ENCODE peak calls at places on chromosomes 13 and 19, in four cellular contexts. E, X, O and V are unnamed samples. For H3K4me1 and H3K9me3, the result is how much of the 10 kb centered on the place peaks cover.

GRCh38 chr13:95113601-95114000 is 187.7 kb downstream of the ABCC4 start:
- DNase-seq in E (no peak), O (no peak), X (no peak), V (no peak)

GRCh38 chr13:78610381-78610883 is 7.1 kb upstream of the POU4F1 start:
- DNase-seq in O (no peak), E (no peak), X (no peak), V (no peak)

GRCh38 chr13:26508885-26509284 is 48.6 kb upstream of the WASF3 start:
- DNase-seq in X (no peak), E (no peak), O (no peak), V (peak)

GRCh38 chr19:13050274-13050673 is 52.4 kb downstream of the LYL1 start:
- DNase-seq in O (no peak), E (no peak), X (no peak), V (no peak)

GRCh38 chr19:52959613-52960295 is 2.9 kb downstream of the ZNF816 start:
- DNase-seq in X (no peak), O (no peak), E (no peak), V (no peak)

GRCh38 chr13:79724348-79725103 is 243.6 kb downstream of the NDFIP2 start:
- DNase-seq in E (no peak), O (no peak), X (no peak), V (no peak)

GRCh38 chr13:34358811-34359513 is 541.0 kb downstream of the RFC3 start:
- DNase-seq in O (no peak), E (no peak), X (no peak), V (no peak)

GRCh38 chr13:49560270-49561063 is 24.9 kb downstream of the RCBTB1 start:
- DNase-seq in O (peak), E (no peak), X (no peak), V (no peak)

GRCh38 chr13:110563463-110563774 is 1.9 kb upstream of the RAB20 start:
- DNase-seq in E (no peak), X (no peak), O (no peak), V (no peak)

GRCh38 chr13:78326608-78327007 is 276.7 kb downstream of the POU4F1 start:
- DNase-seq in X (no peak), E (no peak), O (no peak), V (no peak)

GRCh38 chr19:48596679-48597465 is 9.7 kb upstream of the SPACA4 start:
- DNase-seq in E (no peak), O (no peak), X (no peak), V (no peak)

GRCh38 chr19:17618281-17618903 is 62.9 kb downstream of the COLGALT1 start:
- DNase-seq in O (no peak), E (peak), X (no peak), V (no peak)

GRCh38 chr19:34180273-34180672 is 8.0 kb downstream of the LSM14A start:
- DNase-seq in X (no peak), O (no peak), E (no peak), V (no peak)

GRCh38 chr19:17021793-17022590 is 4.6 kb downstream of the CPAMD8 start:
- DNase-seq in X (no peak), O (peak), E (no peak), V (no peak)

GRCh38 chr13:103066991-103067390 is 774 bp upstream of the SLC10A2 start:
- DNase-seq in E (no peak), O (no peak), X (no peak), V (no peak)

GRCh38 chr13:113765241-113765910 is 6.3 kb downstream of the TMEM255B start:
- DNase-seq in X (no peak), O (no peak), E (peak), V (no peak)

GRCh38 chr19:56508282-56508778 is 675 bp downstream of the ZNF471 start:
- DNase-seq in X (no peak), O (no peak), E (no peak), V (no peak)

GRCh38 chr19:55005684-55006488 is 32.2 kb downstream of the GP6 start:
- DNase-seq in O (no peak), E (no peak), X (no peak), V (no peak)

DNA sequence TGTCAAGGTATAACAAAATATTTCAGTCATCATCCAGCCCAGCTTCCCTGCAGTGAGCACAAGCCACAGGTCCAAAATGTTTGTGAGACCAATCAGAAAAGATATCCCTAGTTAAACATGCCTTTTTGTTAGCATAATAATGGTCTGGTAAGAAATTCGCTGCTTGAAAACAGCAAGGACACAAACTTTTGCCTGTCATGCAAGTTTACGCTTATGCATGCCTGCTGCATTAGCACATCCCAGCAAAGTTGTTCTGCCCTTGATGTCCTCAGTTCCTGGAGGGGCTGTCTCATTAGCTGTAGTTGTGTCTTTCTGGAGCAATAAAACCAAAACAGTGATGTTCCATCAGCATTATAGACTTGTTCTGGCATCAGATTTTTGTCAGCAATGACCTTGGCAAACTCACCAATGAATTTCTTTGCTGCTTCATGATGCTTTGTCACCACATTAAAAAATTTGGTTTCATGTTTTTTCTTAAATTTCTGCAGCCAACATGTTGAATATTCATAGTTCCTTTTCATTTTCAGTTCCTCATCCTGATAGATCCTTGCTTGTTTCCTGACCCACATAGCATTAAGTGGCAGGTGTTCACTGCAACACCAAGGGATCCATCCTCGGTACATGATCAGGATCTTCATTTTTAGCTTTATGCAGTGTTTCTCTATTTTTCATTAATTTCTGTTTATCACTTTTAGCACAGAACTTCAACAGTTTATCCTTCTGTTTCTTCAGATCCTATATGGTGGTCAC is 72.0 kb upstream of the GPR183 start:
- DNase-seq in E (no peak), X (no peak), O (no peak), V (no peak)
- H3K4me1 ChIP-seq in E (under half), X (under half), O (under half), V (under half)

GRCh38 chr19:10660346-10660745 is 6.2 kb downstream of the ILF3 start:
- DNase-seq in X (no peak), E (no peak), O (no peak), V (no peak)
- TF ChIP-seq POLR2A in X (no peak), E (no peak), O (no peak), V (no peak)

GRCh38 chr19:57615346-57615745 is 1.3 kb downstream of the ZNF134 start:
- DNase-seq in E (no peak), X (no peak), O (no peak), V (no peak)
- H3K9me3 ChIP-seq in E (half or more), X (half or more), O (under half), V (half or more)

DNA sequence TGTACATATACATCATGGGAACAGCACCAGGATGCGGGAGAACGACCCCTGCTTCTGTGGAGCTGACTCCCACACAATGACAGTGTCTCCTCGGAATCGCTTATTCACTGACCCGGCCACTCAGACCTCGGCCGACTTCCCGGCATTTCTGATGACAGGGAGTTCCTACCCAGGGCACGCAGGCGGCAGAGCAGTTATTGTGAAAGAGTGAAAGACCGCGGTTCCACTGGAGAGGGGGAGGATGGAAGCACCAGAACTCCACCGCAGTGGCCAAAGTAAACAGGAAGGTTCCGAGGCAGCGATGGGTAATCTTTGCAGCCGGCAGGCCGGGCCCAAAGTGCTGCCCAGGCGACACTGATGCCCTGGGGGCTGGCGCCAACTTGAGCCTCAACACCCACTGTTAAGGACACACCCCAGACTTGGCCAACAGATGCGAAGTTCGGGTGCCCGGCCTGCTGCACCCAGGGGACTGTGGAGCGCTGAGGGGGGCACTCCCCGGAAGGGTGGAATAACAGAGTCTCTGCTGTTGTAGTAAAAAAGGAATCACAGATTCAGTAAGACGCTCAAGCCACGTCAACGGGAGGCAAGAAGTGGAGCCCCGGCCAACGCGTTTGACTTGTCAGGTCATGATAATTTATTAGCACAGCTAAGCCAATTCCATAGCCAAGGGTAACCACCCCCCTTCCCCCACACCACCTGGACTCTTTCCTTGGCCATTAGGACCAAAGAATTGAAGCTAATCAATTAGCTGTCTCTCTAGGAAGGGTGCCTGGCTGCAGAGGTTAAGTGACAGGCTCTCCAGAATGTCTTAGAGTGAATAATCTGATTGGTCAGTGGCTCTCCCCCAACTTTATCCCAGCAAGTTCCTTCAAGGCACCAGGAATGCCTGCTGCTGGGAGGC is 5.8 kb downstream of the MLLT1 start:
- DNase-seq in E (peak), X (peak), O (peak), V (peak)
- H3K4me1 ChIP-seq in E (under half), X (half or more), O (half or more), V (half or more)

GRCh38 chr13:51583469-51583874 is 790 bp upstream of the WDFY2 start:
- DNase-seq in X (no peak), O (no peak), E (no peak), V (no peak)
- TF ChIP-seq POLR2A in X (no peak), O (no peak), E (no peak), V (no peak)

GRCh38 chr19:57719424-57719823 is 8.0 kb downstream of the ZNF671 start:
- DNase-seq in X (no peak), O (no peak), E (no peak), V (no peak)
- H3K9me3 ChIP-seq in X (half or more), O (under half), E (half or more), V (half or more)

DNA sequence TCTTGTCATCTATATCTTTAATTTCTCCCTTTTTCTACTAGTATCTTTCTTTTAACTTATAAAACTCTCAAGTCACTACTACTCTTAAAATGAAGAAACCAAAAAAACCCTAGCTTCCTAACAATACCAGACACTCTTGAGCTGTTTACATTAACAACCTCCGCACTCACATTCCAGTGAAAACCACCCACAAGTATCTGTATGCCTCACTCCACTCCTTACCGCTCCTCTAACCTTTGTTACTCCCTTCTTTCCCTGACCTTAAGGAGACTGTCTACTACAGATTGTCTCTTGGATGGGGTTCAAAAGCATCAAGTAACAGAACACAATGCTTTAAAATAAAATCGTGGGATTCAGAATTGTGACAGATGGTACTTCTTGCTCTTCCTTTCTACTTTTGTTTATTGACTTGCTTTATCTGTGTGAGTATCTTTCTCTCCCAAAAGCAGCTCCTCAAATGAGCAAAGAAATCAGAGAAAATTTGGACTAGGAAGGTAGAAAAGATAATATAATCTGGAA is 110.0 kb upstream of the FBXL3 start:
- DNase-seq in X (no peak), E (no peak), O (no peak), V (no peak)
- H3K4me1 ChIP-seq in X (under half), E (under half), O (under half), V (under half)

GRCh38 chr19:19063183-19064097 is at the start of gene SLC25A42:
- DNase-seq in X (peak), E (peak), O (peak), V (peak)
- TF ChIP-seq POLR2A in X (no peak), E (peak), O (no peak), V (no peak)

DNA sequence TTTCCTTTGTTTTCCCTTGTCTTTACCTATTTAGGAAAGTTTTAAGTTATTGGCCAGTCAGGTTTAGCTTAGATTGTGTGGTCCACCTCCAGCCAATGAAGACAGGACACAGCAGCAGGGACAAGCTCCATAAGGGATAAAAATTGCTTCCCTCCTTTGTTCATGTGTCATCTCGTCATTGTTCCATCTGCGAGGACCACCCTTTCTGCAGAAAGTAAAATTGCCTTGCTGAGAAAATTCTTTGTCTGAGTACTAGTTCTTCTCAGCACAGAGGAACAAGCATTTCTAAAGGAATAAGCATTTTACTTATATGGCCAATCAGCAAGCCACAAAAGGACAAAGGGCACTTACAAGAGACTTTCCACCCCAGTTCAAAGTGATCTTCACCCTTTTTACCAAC is 11.4 kb downstream of the ZNF560 start:
- DNase-seq in E (no peak), O (no peak), X (no peak), V (no peak)
- H3K9me3 ChIP-seq in E (half or more), O (under half), X (half or more), V (under half)

DNA sequence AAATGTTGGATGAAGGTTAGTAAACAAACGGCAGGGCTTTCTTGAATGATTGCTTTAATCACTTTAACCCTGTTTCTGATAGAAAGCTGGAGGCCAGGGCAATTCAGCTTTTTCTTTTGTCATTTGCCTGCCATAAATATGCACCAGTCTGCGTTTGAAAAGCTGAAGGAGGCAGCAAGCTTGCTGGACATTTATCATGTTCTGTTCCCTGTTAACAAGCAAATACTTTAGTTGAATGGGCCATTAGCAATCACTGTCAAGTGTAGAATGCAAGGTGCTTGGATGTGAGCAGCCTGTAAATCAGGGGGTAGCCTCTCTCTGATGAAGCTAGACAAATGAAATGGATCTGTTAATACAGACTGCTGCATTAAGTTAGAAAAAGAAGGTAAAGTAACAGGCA is 7.7 kb downstream of the EFNB2 start:
- DNase-seq in O (no peak), X (no peak), E (no peak), V (no peak)
- H3K4me1 ChIP-seq in O (half or more), X (under half), E (under half), V (half or more)